ENCODE peak calls at places on chromosomes 3 and 15, in ten cellular contexts. One of them, this sample, is unnamed.

GRCh38 chr15:81107889-81108288 is 26.2 kb upstream of the CFAP161 start:
- DNase-seq in lower lobe of right lung: no peak
- DNase-seq in GM13977: no peak
- DNase-seq in transverse colon: no peak
- DNase-seq in heart right ventricle: no peak
- DNase-seq in testis: no peak
- DNase-seq in cardiac fibroblast: no peak
- DNase-seq in RWPE1: no peak
- DNase-seq in upper lobe of right lung: no peak
- DNase-seq in HL-60: no peak
- DNase-seq in this sample: no peak

GRCh38 chr3:27883266-27883665 is 161.1 kb upstream of the EOMES start:
- DNase-seq in cardiac fibroblast: no peak
- DNase-seq in upper lobe of right lung: no peak
- DNase-seq in GM13977: no peak
- DNase-seq in transverse colon: no peak
- DNase-seq in heart right ventricle: no peak
- DNase-seq in HL-60: no peak
- DNase-seq in testis: no peak
- DNase-seq in lower lobe of right lung: no peak
- DNase-seq in RWPE1: no peak
- DNase-seq in this sample: no peak

GRCh38 chr3:7877312-7877711 is 624.3 kb upstream of the LMCD1 start:
- DNase-seq in HL-60: no peak
- DNase-seq in heart right ventricle: no peak
- DNase-seq in transverse colon: no peak
- DNase-seq in RWPE1: no peak
- DNase-seq in testis: no peak
- DNase-seq in cardiac fibroblast: no peak
- DNase-seq in upper lobe of right lung: no peak
- DNase-seq in lower lobe of right lung: no peak
- DNase-seq in GM13977: no peak
- DNase-seq in this sample: no peak

GRCh38 chr15:91045065-91045464 is 22.7 kb upstream of the VPS33B start:
- DNase-seq in testis: no peak
- DNase-seq in upper lobe of right lung: no peak
- DNase-seq in lower lobe of right lung: no peak
- DNase-seq in RWPE1: no peak
- DNase-seq in GM13977: no peak
- DNase-seq in cardiac fibroblast: no peak
- DNase-seq in HL-60: no peak
- DNase-seq in heart right ventricle: no peak
- DNase-seq in transverse colon: no peak
- DNase-seq in this sample: no peak

GRCh38 chr3:134244921-134245320 is 5.7 kb downstream of the RYK start:
- DNase-seq in GM13977: no peak
- DNase-seq in HL-60: no peak
- DNase-seq in upper lobe of right lung: no peak
- DNase-seq in RWPE1: no peak
- DNase-seq in lower lobe of right lung: no peak
- DNase-seq in testis: no peak
- DNase-seq in heart right ventricle: no peak
- DNase-seq in cardiac fibroblast: no peak
- DNase-seq in transverse colon: no peak
- DNase-seq in this sample: no peak

GRCh38 chr3:174633342-174633741 is 225.8 kb upstream of the NAALADL2 start:
- DNase-seq in transverse colon: no peak
- DNase-seq in HL-60: no peak
- DNase-seq in upper lobe of right lung: no peak
- DNase-seq in cardiac fibroblast: no peak
- DNase-seq in RWPE1: no peak
- DNase-seq in GM13977: no peak
- DNase-seq in heart right ventricle: no peak
- DNase-seq in lower lobe of right lung: no peak
- DNase-seq in testis: no peak
- DNase-seq in this sample: no peak

GRCh38 chr3:11240496-11240895 is 31.7 kb upstream of the ATG7 start:
- DNase-seq in RWPE1: no peak
- DNase-seq in testis: no peak
- DNase-seq in HL-60: no peak
- DNase-seq in upper lobe of right lung: no peak
- DNase-seq in heart right ventricle: no peak
- DNase-seq in lower lobe of right lung: no peak
- DNase-seq in GM13977: no peak
- DNase-seq in transverse colon: no peak
- DNase-seq in cardiac fibroblast: no peak
- DNase-seq in this sample: no peak

GRCh38 chr15:27660676-27661075 is 438.4 kb downstream of the OCA2 start:
- DNase-seq in upper lobe of right lung: no peak
- DNase-seq in transverse colon: no peak
- DNase-seq in lower lobe of right lung: no peak
- DNase-seq in heart right ventricle: no peak
- DNase-seq in cardiac fibroblast: no peak
- DNase-seq in HL-60: no peak
- DNase-seq in RWPE1: no peak
- DNase-seq in GM13977: no peak
- DNase-seq in testis: no peak
- DNase-seq in this sample: no peak

GRCh38 chr15:34850121-34850520 is 54.8 kb upstream of the ACTC1 start:
- DNase-seq in testis: no peak
- DNase-seq in cardiac fibroblast: no peak
- DNase-seq in HL-60: no peak
- DNase-seq in heart right ventricle: no peak
- DNase-seq in GM13977: no peak
- DNase-seq in upper lobe of right lung: no peak
- DNase-seq in RWPE1: no peak
- DNase-seq in transverse colon: no peak
- DNase-seq in lower lobe of right lung: no peak
- DNase-seq in this sample: no peak

GRCh38 chr15:58392611-58393161 is 39.1 kb upstream of the LIPC start:
- DNase-seq in transverse colon: no peak
- DNase-seq in GM13977: no peak
- DNase-seq in heart right ventricle: no peak
- DNase-seq in RWPE1: no peak
- DNase-seq in HL-60: no peak
- DNase-seq in lower lobe of right lung: no peak
- DNase-seq in cardiac fibroblast: no peak
- DNase-seq in upper lobe of right lung: no peak
- DNase-seq in testis: no peak
- DNase-seq in this sample: no peak

GRCh38 chr3:171815977-171816595 is 5.8 kb upstream of the PLD1 start:
- DNase-seq in RWPE1: no peak
- DNase-seq in transverse colon: no peak
- DNase-seq in cardiac fibroblast: no peak
- DNase-seq in heart right ventricle: no peak
- DNase-seq in upper lobe of right lung: no peak
- DNase-seq in lower lobe of right lung: no peak
- DNase-seq in GM13977: no peak
- DNase-seq in testis: no peak
- DNase-seq in HL-60: no peak
- DNase-seq in this sample: no peak

GRCh38 chr15:75844629-75845390 is 1.6 kb downstream of the UBE2Q2 start:
- DNase-seq in cardiac fibroblast: peak; percentile 5
- DNase-seq in HL-60: no peak
- DNase-seq in RWPE1: no peak
- DNase-seq in GM13977: no peak
- DNase-seq in lower lobe of right lung: no peak
- DNase-seq in heart right ventricle: no peak
- DNase-seq in upper lobe of right lung: no peak
- DNase-seq in testis: no peak
- DNase-seq in transverse colon: no peak
- DNase-seq in this sample: no peak

GRCh38 chr3:48624767-48625166 is 3.2 kb upstream of the TMEM89 start:
- DNase-seq in RWPE1: no peak
- DNase-seq in GM13977: no peak
- DNase-seq in testis: no peak
- DNase-seq in cardiac fibroblast: no peak
- DNase-seq in HL-60: no peak
- DNase-seq in heart right ventricle: no peak
- DNase-seq in upper lobe of right lung: no peak
- DNase-seq in lower lobe of right lung: no peak
- DNase-seq in transverse colon: no peak
- DNase-seq in this sample: no peak

GRCh38 chr3:139127101-139127500 is 82.4 kb upstream of the PRR23C start:
- DNase-seq in transverse colon: no peak
- DNase-seq in HL-60: no peak
- DNase-seq in upper lobe of right lung: no peak
- DNase-seq in testis: no peak
- DNase-seq in cardiac fibroblast: peak; percentile 49
- DNase-seq in heart right ventricle: no peak
- DNase-seq in RWPE1: peak; percentile 31
- DNase-seq in GM13977: no peak
- DNase-seq in lower lobe of right lung: no peak
- DNase-seq in this sample: no peak

GRCh38 chr15:78241017-78241416 is 6.7 kb upstream of the ACSBG1 start:
- DNase-seq in lower lobe of right lung: peak; percentile 87
- DNase-seq in upper lobe of right lung: peak; percentile 92
- DNase-seq in RWPE1: peak; percentile 89
- DNase-seq in HL-60: peak; percentile 54
- DNase-seq in cardiac fibroblast: peak; percentile 77
- DNase-seq in GM13977: peak; percentile 88
- DNase-seq in heart right ventricle: peak; percentile 90
- DNase-seq in transverse colon: peak; percentile 91
- DNase-seq in testis: peak; percentile 92
- DNase-seq in this sample: peak; percentile 75

GRCh38 chr15:78243076-78243475 is 8.7 kb upstream of the ACSBG1 start:
- DNase-seq in testis: no peak
- DNase-seq in cardiac fibroblast: no peak
- DNase-seq in upper lobe of right lung: no peak
- DNase-seq in RWPE1: no peak
- DNase-seq in heart right ventricle: no peak
- DNase-seq in lower lobe of right lung: no peak
- DNase-seq in GM13977: no peak
- DNase-seq in HL-60: no peak
- DNase-seq in transverse colon: no peak
- DNase-seq in this sample: no peak

GRCh38 chr15:78244101-78244500 is 9.7 kb upstream of the ACSBG1 start:
- DNase-seq in cardiac fibroblast: no peak
- DNase-seq in testis: no peak
- DNase-seq in GM13977: no peak
- DNase-seq in heart right ventricle: no peak
- DNase-seq in upper lobe of right lung: no peak
- DNase-seq in lower lobe of right lung: no peak
- DNase-seq in HL-60: no peak
- DNase-seq in transverse colon: peak; percentile 35
- DNase-seq in RWPE1: no peak
- DNase-seq in this sample: no peak

GRCh38 chr15:78243491-78243941 is 9.2 kb upstream of the ACSBG1 start:
- DNase-seq in upper lobe of right lung: no peak
- DNase-seq in HL-60: no peak
- DNase-seq in cardiac fibroblast: peak; percentile 22
- DNase-seq in heart right ventricle: peak; percentile 68
- DNase-seq in transverse colon: peak; percentile 33
- DNase-seq in RWPE1: peak; percentile 37
- DNase-seq in GM13977: no peak
- DNase-seq in lower lobe of right lung: no peak
- DNase-seq in testis: peak; percentile 52
- DNase-seq in this sample: no peak

DNA sequence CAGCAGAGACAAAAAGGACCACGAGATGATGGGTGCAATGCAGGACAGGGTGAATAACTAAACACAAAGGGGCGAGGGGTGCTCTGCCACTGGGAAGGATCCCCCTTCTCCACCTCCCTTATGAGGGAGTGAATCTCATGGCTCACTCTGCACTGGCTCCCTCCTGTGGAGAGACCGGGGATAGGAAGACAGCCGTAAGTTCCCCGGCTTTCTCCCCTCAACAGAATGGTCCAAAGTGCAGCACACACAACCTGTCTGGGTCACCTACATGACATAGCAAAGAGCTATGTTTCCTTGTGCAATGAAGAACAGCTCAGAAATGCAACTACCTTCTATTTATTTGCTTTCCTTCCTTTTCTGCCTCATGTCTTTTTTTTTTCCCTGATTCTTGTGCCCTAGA is 7.8 kb upstream of the ACSBG1 start:
- DNase-seq in GM13977: no peak
- DNase-seq in lower lobe of right lung: no peak
- DNase-seq in HL-60: no peak
- DNase-seq in cardiac fibroblast: peak; percentile 32
- DNase-seq in testis: peak; percentile 45
- DNase-seq in RWPE1: no peak
- DNase-seq in upper lobe of right lung: no peak
- DNase-seq in transverse colon: peak; percentile 57
- DNase-seq in heart right ventricle: no peak
- DNase-seq in this sample: no peak
- TF ChIP-seq CTCF in GM13977: peak; percentile 47
- TF ChIP-seq CTCF in lower lobe of right lung: peak; percentile 19
- TF ChIP-seq CTCF in HL-60: peak; percentile 48
- TF ChIP-seq CTCF in cardiac fibroblast: peak; percentile 56
- TF ChIP-seq CTCF in testis: peak; percentile 41
- TF ChIP-seq CTCF in RWPE1: peak; percentile 37
- TF ChIP-seq CTCF in upper lobe of right lung: peak; percentile 24
- TF ChIP-seq CTCF in transverse colon: peak; percentile 63
- TF ChIP-seq CTCF in heart right ventricle: peak; percentile 24
- TF ChIP-seq CTCF in this sample: no peak

DNA sequence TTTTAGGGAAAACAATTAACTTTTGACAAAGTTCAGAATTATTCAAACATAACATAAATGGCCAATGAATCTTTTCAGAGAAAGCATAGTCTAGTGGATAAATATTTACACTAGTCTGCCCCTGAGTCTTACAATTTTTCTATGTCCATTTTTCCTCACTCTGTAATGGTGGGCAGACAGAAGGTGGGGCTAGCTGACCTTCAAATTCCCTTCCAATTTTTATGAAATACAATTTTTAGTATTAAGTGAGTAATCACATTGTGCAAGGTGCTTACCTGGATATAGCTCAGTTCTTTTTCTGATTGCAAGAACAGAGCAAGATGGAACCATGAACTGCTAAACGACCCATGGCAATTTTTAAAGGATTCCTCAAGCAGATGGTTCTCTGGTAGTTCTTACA is 441.7 kb upstream of the NR2F2 start:
- DNase-seq in RWPE1: no peak
- DNase-seq in transverse colon: no peak
- DNase-seq in upper lobe of right lung: no peak
- DNase-seq in HL-60: no peak
- DNase-seq in lower lobe of right lung: no peak
- DNase-seq in heart right ventricle: no peak
- DNase-seq in cardiac fibroblast: no peak
- DNase-seq in testis: no peak
- DNase-seq in GM13977: no peak
- DNase-seq in this sample: no peak
- TF ChIP-seq CTCF in RWPE1: no peak
- TF ChIP-seq CTCF in transverse colon: no peak
- TF ChIP-seq CTCF in upper lobe of right lung: no peak
- TF ChIP-seq CTCF in HL-60: no peak
- TF ChIP-seq CTCF in lower lobe of right lung: no peak
- TF ChIP-seq CTCF in heart right ventricle: no peak
- TF ChIP-seq CTCF in cardiac fibroblast: no peak
- TF ChIP-seq CTCF in testis: no peak
- TF ChIP-seq CTCF in GM13977: no peak
- TF ChIP-seq CTCF in this sample: no peak

GRCh38 chr3:181694805-181695660 is 16.7 kb upstream of the SOX2 start:
- DNase-seq in upper lobe of right lung: peak; percentile 84
- DNase-seq in cardiac fibroblast: peak; percentile 21
- DNase-seq in lower lobe of right lung: peak; percentile 77
- DNase-seq in transverse colon: peak; percentile 32
- DNase-seq in RWPE1: no peak
- DNase-seq in testis: peak; percentile 82
- DNase-seq in GM13977: no peak
- DNase-seq in heart right ventricle: peak; percentile 48
- DNase-seq in HL-60: no peak
- DNase-seq in this sample: no peak
- TF ChIP-seq CTCF in upper lobe of right lung: no peak
- TF ChIP-seq CTCF in cardiac fibroblast: no peak
- TF ChIP-seq CTCF in lower lobe of right lung: peak; percentile 24
- TF ChIP-seq CTCF in transverse colon: no peak
- TF ChIP-seq CTCF in RWPE1: peak; percentile 17
- TF ChIP-seq CTCF in testis: peak; percentile 27
- TF ChIP-seq CTCF in GM13977: peak; percentile 25
- TF ChIP-seq CTCF in heart right ventricle: peak; percentile 14
- TF ChIP-seq CTCF in HL-60: no peak
- TF ChIP-seq CTCF in this sample: no peak

GRCh38 chr3:10169000-10169496 is 4.3 kb downstream of the IRAK2 start:
- DNase-seq in cardiac fibroblast: no peak
- DNase-seq in heart right ventricle: no peak
- DNase-seq in HL-60: no peak
- DNase-seq in lower lobe of right lung: no peak
- DNase-seq in GM13977: no peak
- DNase-seq in transverse colon: no peak
- DNase-seq in upper lobe of right lung: no peak
- DNase-seq in RWPE1: no peak
- DNase-seq in testis: no peak
- DNase-seq in this sample: no peak
- TF ChIP-seq CTCF in cardiac fibroblast: no peak
- TF ChIP-seq CTCF in heart right ventricle: no peak
- TF ChIP-seq CTCF in HL-60: no peak
- TF ChIP-seq CTCF in lower lobe of right lung: no peak
- TF ChIP-seq CTCF in GM13977: no peak
- TF ChIP-seq CTCF in transverse colon: no peak
- TF ChIP-seq CTCF in upper lobe of right lung: peak; percentile 12
- TF ChIP-seq CTCF in RWPE1: no peak
- TF ChIP-seq CTCF in testis: peak; percentile 12
- TF ChIP-seq CTCF in this sample: no peak